ENCODE peak calls at places on chromosomes 16 and 17, in seven cellular contexts. D, B, Q, W, V, L and Y are unnamed samples.
A peak's percentile ranks its signal among the peaks of the same experiment; 100 is the strongest.

GRCh38 chr17:37608369-37609169 is 649 bp downstream of the SYNRG start:
- DNase-seq in D (no peak), B (peak; percentile 37), Q (peak; percentile 61), W (no peak), V (no peak), L (no peak), Y (peak; percentile 56)

GRCh38 chr17:75489511-75489955 is 25.8 kb downstream of the CASKIN2 start:
- DNase-seq in D (no peak), B (no peak), Q (no peak), W (no peak), V (no peak), L (no peak), Y (no peak)

GRCh38 chr17:35801583-35802224 is 6.3 kb upstream of the MMP28 start:
- DNase-seq in D (peak; percentile 75), B (peak; percentile 47), Q (no peak), W (peak; percentile 41), V (no peak), L (no peak), Y (no peak)

GRCh38 chr16:19307587-19308241 is 22.2 kb downstream of the CLEC19A start:
- DNase-seq in D (no peak), B (no peak), Q (no peak), W (no peak), V (no peak), L (no peak), Y (peak; percentile 58)

GRCh38 chr17:8542599-8542998 is 87.9 kb downstream of the MYH10 start:
- DNase-seq in D (no peak), B (no peak), Q (no peak), W (no peak), V (no peak), L (no peak), Y (no peak)

GRCh38 chr17:39960406-39961053 is 2.3 kb upstream of the GSDMA start:
- DNase-seq in D (no peak), B (no peak), Q (no peak), W (no peak), V (no peak), L (no peak), Y (no peak)

GRCh38 chr16:48556913-48557351 is 53.0 kb downstream of the N4BP1 start:
- DNase-seq in D (no peak), B (peak; percentile 88), Q (no peak), W (no peak), V (no peak), L (no peak), Y (no peak)

GRCh38 chr17:28093999-28094716 is 51.7 kb downstream of the NLK start:
- DNase-seq in D (no peak), B (no peak), Q (no peak), W (no peak), V (no peak), L (no peak), Y (no peak)

GRCh38 chr17:72654746-72655145 is 437.7 kb downstream of the SLC39A11 start:
- DNase-seq in D (no peak), B (no peak), Q (no peak), W (no peak), V (no peak), L (no peak), Y (no peak)

GRCh38 chr17:38585805-38586529 is 19.8 kb downstream of the SRCIN1 start:
- DNase-seq in D (no peak), B (no peak), Q (no peak), W (no peak), V (no peak), L (no peak), Y (no peak)

GRCh38 chr17:75067856-75068255 is 19.9 kb upstream of the SLC16A5 start:
- DNase-seq in D (no peak), B (no peak), Q (no peak), W (no peak), V (no peak), L (no peak), Y (no peak)

GRCh38 chr17:44628234-44629188 is 27.8 kb upstream of the MEIOC start:
- DNase-seq in D (no peak), B (no peak), Q (no peak), W (no peak), V (no peak), L (no peak), Y (peak; percentile 75)

GRCh38 chr17:73249700-73250099 is 12.0 kb downstream of the CPSF4L start:
- DNase-seq in D (no peak), B (no peak), Q (no peak), W (no peak), V (no peak), L (no peak), Y (no peak)

GRCh38 chr17:34131386-34131785 is 123.7 kb upstream of the CCL2 start:
- DNase-seq in D (no peak), B (no peak), Q (no peak), W (no peak), V (no peak), L (no peak), Y (no peak)

GRCh38 chr17:7263071-7263800 is 958 bp upstream of the CLDN7 start:
- DNase-seq in D (peak; percentile 70), B (no peak), Q (no peak), W (no peak), V (no peak), L (peak; percentile 84), Y (no peak)

GRCh38 chr17:56499799-56500388 is 93.6 kb upstream of the NOG start:
- DNase-seq in D (no peak), B (peak; percentile 43), Q (no peak), W (peak; percentile 11), V (no peak), L (peak; percentile 41), Y (no peak)

GRCh38 chr16:85366031-85366763 is 246.9 kb upstream of the GSE1 start:
- DNase-seq in D (no peak), B (no peak), Q (no peak), W (no peak), V (no peak), L (no peak), Y (no peak)

GRCh38 chr17:9226794-9227135 is 205.5 kb downstream of the NTN1 start:
- DNase-seq in D (no peak), B (no peak), Q (no peak), W (no peak), V (no peak), L (no peak), Y (no peak)

GRCh38 chr16:30805056-30805369 is 18.0 kb upstream of the ZNF629 start:
- DNase-seq in D (no peak), B (no peak), Q (no peak), W (no peak), V (no peak), L (no peak), Y (no peak)

GRCh38 chr16:71216714-71217113 is 13.8 kb downstream of the HYDIN start:
- DNase-seq in D (no peak), B (no peak), Q (no peak), W (no peak), V (no peak), L (no peak), Y (no peak)

GRCh38 chr16:71214771-71215381 is 15.6 kb downstream of the HYDIN start:
- DNase-seq in D (no peak), B (peak; percentile 0), Q (no peak), W (no peak), V (no peak), L (no peak), Y (no peak)
- TF ChIP-seq CTCF in D (no peak), B (no peak), Q (peak; percentile 19), W (no peak), V (no peak), L (no peak), Y (peak; percentile 22)

DNA sequence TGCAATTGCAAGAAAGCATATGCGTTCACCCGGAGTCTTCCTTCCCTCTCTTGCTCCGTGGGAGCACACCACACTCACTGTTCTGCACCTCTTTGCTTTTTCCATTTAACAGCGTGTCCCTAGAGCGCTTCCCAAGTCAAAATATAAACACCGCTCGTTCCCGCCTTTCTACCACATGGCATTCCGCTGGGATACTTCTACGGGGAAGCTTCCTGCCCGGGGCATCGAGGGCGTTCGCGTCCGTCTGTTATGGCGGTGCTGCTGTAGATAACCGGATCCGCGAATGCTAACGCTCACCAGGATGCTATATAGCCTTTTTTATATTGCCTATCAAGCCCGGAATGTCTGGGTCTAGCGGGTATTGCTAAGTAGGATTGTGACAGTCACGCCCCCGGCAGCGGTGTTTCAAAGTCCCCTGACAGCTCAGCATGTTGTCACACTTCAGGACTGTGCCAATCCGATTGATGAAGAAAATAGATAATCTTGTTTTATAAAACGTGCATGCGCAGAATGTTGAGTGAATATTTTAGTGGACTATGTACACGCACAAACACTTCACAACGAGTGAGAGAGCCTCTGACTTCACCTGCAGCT is 31.0 kb downstream of the CCDC40 start:
- DNase-seq in D (no peak), B (no peak), Q (no peak), W (no peak), V (no peak), L (no peak), Y (no peak)
- TF ChIP-seq CTCF in D (no peak), B (no peak), Q (no peak), W (no peak), V (no peak), L (no peak), Y (no peak)

GRCh38 chr17:58307468-58308172 is 21.0 kb downstream of the TSPOAP1 start:
- DNase-seq in D (peak; percentile 2), B (no peak), Q (no peak), W (no peak), V (peak; percentile 28), L (no peak), Y (no peak)

GRCh38 chr17:58308985-58309917 is 19.3 kb downstream of the TSPOAP1 start:
- DNase-seq in D (peak; percentile 10), B (no peak), Q (no peak), W (no peak), V (peak; percentile 29), L (no peak), Y (no peak)

GRCh38 chr17:58306131-58306951 is 22.3 kb downstream of the TSPOAP1 start:
- DNase-seq in D (peak; percentile 4), B (no peak), Q (no peak), W (no peak), V (peak; percentile 26), L (no peak), Y (no peak)

GRCh38 chr17:58309918-58310259 is 18.7 kb downstream of the TSPOAP1 start:
- DNase-seq in D (no peak), B (no peak), Q (no peak), W (no peak), V (peak; percentile 29), L (no peak), Y (no peak)

GRCh38 chr17:58308173-58308984 is 20.2 kb downstream of the TSPOAP1 start:
- DNase-seq in D (peak; percentile 12), B (no peak), Q (peak; percentile 46), W (no peak), V (peak; percentile 42), L (no peak), Y (no peak)
- TF ChIP-seq CTCF in D (no peak), B (no peak), Q (peak; percentile 39), W (no peak), V (no peak), L (peak; percentile 43), Y (peak; percentile 49)

DNA sequence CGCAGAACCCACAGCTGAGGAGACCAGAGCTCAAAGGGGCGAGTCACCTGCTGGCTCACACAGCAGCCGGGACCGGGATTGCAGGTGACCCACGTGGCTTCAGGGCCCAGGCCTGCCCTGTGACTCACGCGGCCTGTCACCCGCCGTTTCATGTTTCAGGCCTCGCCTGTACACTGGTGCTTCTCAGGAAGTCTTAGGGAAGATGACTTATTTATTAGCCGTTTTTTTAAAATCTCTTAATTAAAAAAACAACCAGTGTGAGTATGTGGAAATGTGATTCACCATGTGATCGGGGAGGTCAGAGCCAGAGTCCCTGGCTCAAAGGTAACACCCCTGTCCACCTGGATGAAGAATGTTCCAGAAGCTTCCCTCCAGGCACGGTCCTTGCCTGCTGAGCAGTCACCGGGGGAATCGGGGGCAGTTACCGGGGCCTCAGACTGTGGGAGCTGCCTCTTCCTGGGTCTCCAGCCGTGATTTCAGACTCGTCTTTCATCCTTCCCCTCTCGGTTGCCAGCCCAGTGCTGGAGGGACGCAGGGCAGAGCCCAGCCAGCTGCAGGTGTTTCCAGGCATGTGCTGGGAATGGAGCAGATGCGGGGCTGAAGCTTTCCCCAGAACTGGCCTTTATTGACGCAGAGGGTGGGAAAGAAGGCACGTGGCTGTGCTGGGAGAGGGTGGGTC is 49.3 kb downstream of the CMIP start:
- DNase-seq in D (peak; percentile 85), B (peak; percentile 92), Q (peak; percentile 83), W (peak; percentile 16), V (no peak), L (peak; percentile 96), Y (no peak)
- TF ChIP-seq CTCF in D (no peak), B (no peak), Q (no peak), W (no peak), V (no peak), L (no peak), Y (no peak)